ENCODE peak calls at places on chromosomes 16 and 17, in eight cellular contexts. G is posterior cingulate gyrus, J is GM23338, H is fibroblast of the conjunctiva, U is GM04503, Q is AG10803, L is AG09319, P is WTC11. D is an unnamed sample.

GRCh38 chr17:46977348-46977747 is 1.7 kb downstream of the RPRML start:
- DNase-seq in J (peak), H (no peak), G (peak), Q (no peak), L (no peak), U (no peak), P (peak), D (no peak)

GRCh38 chr17:78865682-78866390 is 25.2 kb upstream of the USP36 start:
- DNase-seq in G (peak), Q (peak), J (peak), L (peak), P (peak), H (peak), U (no peak), D (peak)

GRCh38 chr16:52069866-52070265 is 477.1 kb downstream of the TOX3 start:
- DNase-seq in G (no peak), L (no peak), U (no peak), J (peak), Q (peak), P (no peak), H (no peak), D (no peak)

GRCh38 chr17:39054111-39054645 is 87.0 kb upstream of the FBXO47 start:
- DNase-seq in H (no peak), L (no peak), J (no peak), P (no peak), G (no peak), U (no peak), Q (no peak), D (no peak)

GRCh38 chr17:60600490-60601431 is 768 bp downstream of the PPM1D start:
- DNase-seq in H (peak), P (peak), G (peak), J (peak), Q (peak), L (no peak), U (peak), D (peak)

GRCh38 chr16:56860226-56861020 is 4.6 kb upstream of the SLC12A3 start:
- DNase-seq in Q (no peak), U (no peak), H (no peak), L (no peak), J (no peak), P (no peak), G (peak), D (peak)

GRCh38 chr17:49548506-49549310 is 27.0 kb upstream of the NXPH3 start:
- DNase-seq in P (peak), L (no peak), H (peak), G (peak), Q (peak), U (no peak), J (peak), D (no peak)

GRCh38 chr16:73057369-73058210 is 9.7 kb upstream of the ZFHX3 start:
- DNase-seq in H (no peak), P (peak), U (no peak), L (no peak), G (peak), J (peak), Q (no peak), D (no peak)

GRCh38 chr17:40069751-40070643 is 7.2 kb downstream of the THRA start:
- DNase-seq in J (peak), G (peak), L (no peak), U (no peak), H (no peak), P (no peak), Q (no peak), D (peak)

GRCh38 chr17:74767111-74767516 is 9.0 kb downstream of the NAT9 start:
- DNase-seq in P (no peak), L (no peak), H (no peak), J (no peak), G (peak), U (no peak), Q (no peak), D (no peak)

GRCh38 chr17:61352408-61352770 is 47.3 kb upstream of the TBX2 start:
- DNase-seq in L (no peak), U (no peak), Q (no peak), H (no peak), J (no peak), G (no peak), P (no peak), D (no peak)

GRCh38 chr16:62283-62682 is 8.7 kb downstream of the SNRNP25 start:
- DNase-seq in P (no peak), H (no peak), L (no peak), G (no peak), J (no peak), U (no peak), Q (no peak), D (no peak)

D was measured in immature natural killer cell.